ENCODE peak calls at places on chromosomes 11 and 22, in seven cellular contexts. I is tibial artery; U is PC-9; O is CD8-positive, alpha-beta memory T cell; P is iPS DF 19.7; E is astrocyte of the cerebellum; R is NCI-H774. C is an unnamed sample.

GRCh38 chr11:130070829-130071205 is 1.1 kb downstream of the APLP2 start:
- DNase-seq in U (no peak), E (no peak), O (no peak), R (no peak), I (no peak), P (no peak), C (no peak)

GRCh38 chr22:49004484-49005399 is 822.9 kb downstream of the BRD1 start:
- DNase-seq in U (no peak), O (no peak), R (no peak), P (no peak), I (peak), E (no peak), C (no peak)

GRCh38 chr11:73218106-73218829 is at the start of gene P2RY2:
- DNase-seq in O (no peak), E (no peak), P (no peak), R (no peak), U (peak), I (peak), C (peak)

GRCh38 chr22:36819112-36819511 is 2.3 kb upstream of the PVALB start:
- DNase-seq in R (no peak), I (no peak), P (no peak), U (no peak), E (no peak), O (no peak), C (no peak)

GRCh38 chr11:126607374-126607773 is 251.9 kb downstream of the ST3GAL4 start:
- DNase-seq in P (peak), R (peak), U (peak), I (no peak), O (no peak), E (peak), C (peak)

GRCh38 chr22:49365191-49365837 is 462.4 kb downstream of the BRD1 start:
- DNase-seq in U (no peak), R (no peak), P (no peak), I (no peak), O (no peak), E (no peak), C (no peak)

GRCh38 chr11:74037309-74037708 is 28.4 kb upstream of the UCP3 start:
- DNase-seq in U (peak), P (no peak), R (no peak), O (no peak), E (peak), I (no peak), C (no peak)

GRCh38 chr11:104653011-104653806 is 245.1 kb downstream of the CASP12 start:
- DNase-seq in E (no peak), P (no peak), U (no peak), R (no peak), O (peak), I (no peak), C (no peak)

GRCh38 chr11:123450593-123450992 is 20.5 kb downstream of the GRAMD1B start:
- DNase-seq in P (no peak), O (no peak), I (no peak), U (no peak), E (no peak), R (no peak), C (no peak)

GRCh38 chr11:24295360-24295759 is 201.5 kb upstream of the LUZP2 start:
- DNase-seq in P (no peak), I (no peak), O (no peak), U (no peak), E (no peak), R (no peak), C (no peak)

GRCh38 chr11:45089251-45089650 is 57.2 kb upstream of the PRDM11 start:
- DNase-seq in U (no peak), P (no peak), E (peak), I (peak), O (no peak), R (no peak), C (no peak)

GRCh38 chr11:86637976-86638375 is 34.4 kb downstream of the ME3 start:
- DNase-seq in P (no peak), U (no peak), R (no peak), E (peak), I (no peak), O (peak), C (no peak)

GRCh38 chr22:25060522-25061071 is 108.1 kb downstream of the KIAA1671 start:
- DNase-seq in O (peak), U (no peak), E (no peak), P (no peak), I (no peak), R (no peak), C (no peak)

GRCh38 chr11:3006505-3007260 is 14.6 kb upstream of the NAP1L4 start:
- DNase-seq in O (no peak), P (no peak), R (no peak), U (no peak), E (no peak), I (no peak), C (no peak)